ENCODE peak calls at places on chromosomes 2 and 18, in five cellular contexts. E is progenitor cell of endocrine pancreas; K is iPS-NIHi11; H is activated naive CD8-positive, alpha-beta T cell treated with anti-CD3 and anti-CD28 coated beads, Interleukin-2, amount 10 ng/mL, durations not matched to agents 7 days and 5 days; P is EL. F is an unnamed sample.

GRCh38 chr2:219221956-219222518 is 3.3 kb upstream of the ABCB6 start:
- DNase-seq in P (no peak), K (no peak), H (no peak), E (no peak), F (no peak)

GRCh38 chr2:36618381-36618780 is 20.4 kb upstream of the FEZ2 start:
- DNase-seq in K (peak; percentile 76), E (no peak), H (no peak), P (peak; percentile 67), F (peak; percentile 71)

GRCh38 chr2:32425719-32426141 is 68.9 kb downstream of the BIRC6 start:
- DNase-seq in H (no peak), K (no peak), P (peak; percentile 81), E (no peak), F (no peak)

GRCh38 chr2:230777681-230778080 is 65.0 kb downstream of the CAB39 start:
- DNase-seq in H (no peak), E (no peak), P (peak; percentile 60), K (no peak), F (no peak)

GRCh38 chr18:33116376-33116775 is 324.1 kb downstream of the CCDC178 start:
- DNase-seq in P (no peak), K (no peak), H (no peak), E (no peak), F (peak; percentile 3)

GRCh38 chr2:237217995-237218621 is 132.4 kb downstream of the COPS8 start:
- DNase-seq in P (no peak), E (no peak), H (no peak), K (peak; percentile 64), F (no peak)

GRCh38 chr18:74353169-74353775 is 37.6 kb downstream of the C18orf63 start:
- DNase-seq in H (no peak), K (peak; percentile 53), E (peak; percentile 27), P (peak; percentile 65), F (peak; percentile 26)

GRCh38 chr2:47724221-47724981 is 58.5 kb upstream of the MSH6 start:
- DNase-seq in E (no peak), K (peak; percentile 19), P (peak; percentile 6), H (no peak), F (peak; percentile 18)

GRCh38 chr2:121075006-121075545 is 209.9 kb downstream of the TFCP2L1 start:
- DNase-seq in P (peak; percentile 99), H (no peak), K (peak; percentile 67), E (no peak), F (peak; percentile 92)

GRCh38 chr2:14855751-14856150 is 223.2 kb downstream of the LRATD1 start:
- DNase-seq in K (no peak), H (no peak), P (no peak), E (no peak), F (no peak)

GRCh38 chr18:31273812-31274527 is 44.0 kb upstream of the DSG1 start:
- DNase-seq in P (no peak), H (no peak), K (no peak), E (no peak), F (peak; percentile 20)

GRCh38 chr2:25281581-25281980 is 60.1 kb downstream of the DNMT3A start:
- DNase-seq in H (no peak), K (no peak), E (no peak), P (no peak), F (no peak)

GRCh38 chr2:20504174-20504573 is 57.3 kb downstream of the RHOB start:
- DNase-seq in E (no peak), H (no peak), P (no peak), K (no peak), F (no peak)

GRCh38 chr2:217996345-217996744 is 6.5 kb downstream of the TNS1 start:
- DNase-seq in E (no peak), P (peak; percentile 74), K (no peak), H (no peak), F (peak; percentile 41)

GRCh38 chr2:6917071-6917760 is at the start of gene RNF144A:
- DNase-seq in P (peak; percentile 44), H (peak; percentile 95), E (peak; percentile 75), K (peak; percentile 94), F (peak; percentile 80)

GRCh38 chr2:217953531-217953932 is 49.3 kb downstream of the TNS1 start:
- DNase-seq in E (no peak), K (no peak), P (no peak), H (peak; percentile 15), F (no peak)

GRCh38 chr2:121608367-121608766 is 40.9 kb downstream of the CLASP1 start:
- DNase-seq in P (no peak), K (no peak), E (no peak), H (no peak), F (no peak)

F was measured in A549.